ENCODE peak calls at places on chromosomes 6 and 20, in eight cellular contexts. One of them, this sample, is unnamed.
A peak's percentile ranks its signal among the peaks of the same experiment; 100 is the strongest.

GRCh38 chr20:59804347-59804746 is 129.1 kb downstream of the SYCP2 start:
- DNase-seq in PC-9: no peak
- DNase-seq in CD8-positive, alpha-beta T cell: no peak
- DNase-seq in tibial nerve: peak; percentile 2
- DNase-seq in activated B cell treated with CpG ODN at 0.5 μM for 24 hours: no peak
- DNase-seq in heart right ventricle: no peak
- DNase-seq in cardiac fibroblast: no peak
- DNase-seq in GM10248: no peak
- DNase-seq in this sample: no peak

GRCh38 chr6:30568245-30568644 is 3.0 kb upstream of the ABCF1 start:
- DNase-seq in cardiac fibroblast: no peak
- DNase-seq in GM10248: no peak
- DNase-seq in tibial nerve: no peak
- DNase-seq in activated B cell treated with CpG ODN at 0.5 μM for 24 hours: no peak
- DNase-seq in CD8-positive, alpha-beta T cell: no peak
- DNase-seq in heart right ventricle: no peak
- DNase-seq in PC-9: peak; percentile 45
- DNase-seq in this sample: no peak

GRCh38 chr20:50381771-50382593 is 128.2 kb upstream of the PTPN1 start:
- DNase-seq in heart right ventricle: no peak
- DNase-seq in PC-9: no peak
- DNase-seq in cardiac fibroblast: no peak
- DNase-seq in GM10248: peak; percentile 39
- DNase-seq in CD8-positive, alpha-beta T cell: no peak
- DNase-seq in activated B cell treated with CpG ODN at 0.5 μM for 24 hours: no peak
- DNase-seq in tibial nerve: no peak
- DNase-seq in this sample: no peak

GRCh38 chr6:1200706-1201105 is 111.2 kb upstream of the FOXQ1 start:
- DNase-seq in CD8-positive, alpha-beta T cell: no peak
- DNase-seq in heart right ventricle: no peak
- DNase-seq in activated B cell treated with CpG ODN at 0.5 μM for 24 hours: no peak
- DNase-seq in GM10248: no peak
- DNase-seq in tibial nerve: no peak
- DNase-seq in PC-9: no peak
- DNase-seq in cardiac fibroblast: peak; percentile 4
- DNase-seq in this sample: no peak

GRCh38 chr6:165091121-165091785 is 218.2 kb downstream of the C6orf118 start:
- DNase-seq in cardiac fibroblast: no peak
- DNase-seq in activated B cell treated with CpG ODN at 0.5 μM for 24 hours: no peak
- DNase-seq in tibial nerve: no peak
- DNase-seq in PC-9: no peak
- DNase-seq in heart right ventricle: no peak
- DNase-seq in GM10248: no peak
- DNase-seq in CD8-positive, alpha-beta T cell: no peak
- DNase-seq in this sample: no peak

GRCh38 chr6:7998103-7998725 is 66.0 kb downstream of the BLOC1S5 start:
- DNase-seq in GM10248: no peak
- DNase-seq in CD8-positive, alpha-beta T cell: no peak
- DNase-seq in heart right ventricle: no peak
- DNase-seq in tibial nerve: no peak
- DNase-seq in activated B cell treated with CpG ODN at 0.5 μM for 24 hours: no peak
- DNase-seq in PC-9: no peak
- DNase-seq in cardiac fibroblast: peak; percentile 89
- DNase-seq in this sample: no peak

GRCh38 chr20:36170542-36171215 is 16.1 kb downstream of the EPB41L1 start:
- DNase-seq in GM10248: no peak
- DNase-seq in tibial nerve: no peak
- DNase-seq in PC-9: no peak
- DNase-seq in heart right ventricle: no peak
- DNase-seq in activated B cell treated with CpG ODN at 0.5 μM for 24 hours: no peak
- DNase-seq in CD8-positive, alpha-beta T cell: no peak
- DNase-seq in cardiac fibroblast: no peak
- DNase-seq in this sample: no peak

GRCh38 chr20:43942213-43942590 is 27.6 kb downstream of the TOX2 start:
- DNase-seq in activated B cell treated with CpG ODN at 0.5 μM for 24 hours: no peak
- DNase-seq in tibial nerve: no peak
- DNase-seq in CD8-positive, alpha-beta T cell: no peak
- DNase-seq in PC-9: no peak
- DNase-seq in cardiac fibroblast: no peak
- DNase-seq in GM10248: no peak
- DNase-seq in heart right ventricle: no peak
- DNase-seq in this sample: no peak

GRCh38 chr6:21476054-21476552 is 117.4 kb upstream of the SOX4 start:
- DNase-seq in PC-9: no peak
- DNase-seq in tibial nerve: no peak
- DNase-seq in cardiac fibroblast: no peak
- DNase-seq in CD8-positive, alpha-beta T cell: no peak
- DNase-seq in activated B cell treated with CpG ODN at 0.5 μM for 24 hours: no peak
- DNase-seq in heart right ventricle: no peak
- DNase-seq in GM10248: no peak
- DNase-seq in this sample: no peak

GRCh38 chr20:34179636-34180360 is 61.4 kb upstream of the ASIP start:
- DNase-seq in GM10248: no peak
- DNase-seq in heart right ventricle: no peak
- DNase-seq in cardiac fibroblast: no peak
- DNase-seq in PC-9: peak; percentile 86
- DNase-seq in tibial nerve: no peak
- DNase-seq in activated B cell treated with CpG ODN at 0.5 μM for 24 hours: no peak
- DNase-seq in CD8-positive, alpha-beta T cell: no peak
- DNase-seq in this sample: no peak

GRCh38 chr6:155505560-155505959 is 49.9 kb upstream of the NOX3 start:
- DNase-seq in GM10248: no peak
- DNase-seq in tibial nerve: no peak
- DNase-seq in heart right ventricle: no peak
- DNase-seq in cardiac fibroblast: peak; percentile 33
- DNase-seq in PC-9: no peak
- DNase-seq in CD8-positive, alpha-beta T cell: no peak
- DNase-seq in activated B cell treated with CpG ODN at 0.5 μM for 24 hours: no peak
- DNase-seq in this sample: no peak

GRCh38 chr20:48329676-48330644 is 497.8 kb downstream of the PREX1 start:
- DNase-seq in cardiac fibroblast: peak; percentile 26
- DNase-seq in tibial nerve: no peak
- DNase-seq in GM10248: peak; percentile 47
- DNase-seq in activated B cell treated with CpG ODN at 0.5 μM for 24 hours: no peak
- DNase-seq in CD8-positive, alpha-beta T cell: no peak
- DNase-seq in heart right ventricle: no peak
- DNase-seq in PC-9: peak; percentile 43
- DNase-seq in this sample: no peak
- TF ChIP-seq CTCF in cardiac fibroblast: peak; percentile 11
- TF ChIP-seq CTCF in tibial nerve: no peak
- TF ChIP-seq CTCF in GM10248: peak; percentile 60
- TF ChIP-seq CTCF in activated B cell treated with CpG ODN at 0.5 μM for 24 hours: no peak
- TF ChIP-seq CTCF in CD8-positive, alpha-beta T cell: no peak
- TF ChIP-seq CTCF in heart right ventricle: peak; percentile 53
- TF ChIP-seq CTCF in PC-9: peak; percentile 29
- TF ChIP-seq CTCF in this sample: peak; percentile 37

GRCh38 chr20:55472704-55473103 is 532.6 kb downstream of the CBLN4 start:
- DNase-seq in cardiac fibroblast: no peak
- DNase-seq in GM10248: no peak
- DNase-seq in heart right ventricle: no peak
- DNase-seq in tibial nerve: no peak
- DNase-seq in PC-9: no peak
- DNase-seq in CD8-positive, alpha-beta T cell: no peak
- DNase-seq in activated B cell treated with CpG ODN at 0.5 μM for 24 hours: no peak
- DNase-seq in this sample: no peak
- TF ChIP-seq CTCF in cardiac fibroblast: no peak
- TF ChIP-seq CTCF in GM10248: no peak
- TF ChIP-seq CTCF in heart right ventricle: no peak
- TF ChIP-seq CTCF in tibial nerve: no peak
- TF ChIP-seq CTCF in PC-9: no peak
- TF ChIP-seq CTCF in CD8-positive, alpha-beta T cell: no peak
- TF ChIP-seq CTCF in activated B cell treated with CpG ODN at 0.5 μM for 24 hours: no peak
- TF ChIP-seq CTCF in this sample: no peak

DNA sequence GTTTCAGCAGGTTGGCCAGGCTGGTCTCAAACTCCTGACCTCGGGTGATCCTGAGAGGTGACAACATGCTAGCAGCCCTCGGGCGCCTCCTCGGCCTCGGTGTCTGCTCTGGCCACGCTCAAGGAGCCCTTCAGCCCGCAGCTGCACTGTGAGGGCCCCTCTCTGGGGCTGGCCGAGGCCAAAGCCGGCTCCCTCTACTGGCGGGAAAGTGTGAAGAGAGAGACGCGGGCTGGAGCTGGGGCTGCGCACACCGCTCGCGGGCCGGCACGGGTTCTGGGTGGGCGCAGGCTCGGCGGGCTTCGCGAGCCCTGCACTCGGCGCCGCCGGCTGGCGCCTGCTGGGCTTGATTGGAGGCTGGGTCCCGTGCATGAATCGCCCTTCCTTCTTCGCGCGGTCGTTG is 80.8 kb upstream of the RBM24 start:
- DNase-seq in GM10248: no peak
- DNase-seq in cardiac fibroblast: no peak
- DNase-seq in activated B cell treated with CpG ODN at 0.5 μM for 24 hours: no peak
- DNase-seq in CD8-positive, alpha-beta T cell: no peak
- DNase-seq in tibial nerve: no peak
- DNase-seq in PC-9: no peak
- DNase-seq in heart right ventricle: no peak
- DNase-seq in this sample: no peak
- TF ChIP-seq CTCF in GM10248: no peak
- TF ChIP-seq CTCF in cardiac fibroblast: peak; percentile 8
- TF ChIP-seq CTCF in activated B cell treated with CpG ODN at 0.5 μM for 24 hours: no peak
- TF ChIP-seq CTCF in CD8-positive, alpha-beta T cell: no peak
- TF ChIP-seq CTCF in tibial nerve: no peak
- TF ChIP-seq CTCF in PC-9: no peak
- TF ChIP-seq CTCF in heart right ventricle: no peak
- TF ChIP-seq CTCF in this sample: peak; percentile 53

DNA sequence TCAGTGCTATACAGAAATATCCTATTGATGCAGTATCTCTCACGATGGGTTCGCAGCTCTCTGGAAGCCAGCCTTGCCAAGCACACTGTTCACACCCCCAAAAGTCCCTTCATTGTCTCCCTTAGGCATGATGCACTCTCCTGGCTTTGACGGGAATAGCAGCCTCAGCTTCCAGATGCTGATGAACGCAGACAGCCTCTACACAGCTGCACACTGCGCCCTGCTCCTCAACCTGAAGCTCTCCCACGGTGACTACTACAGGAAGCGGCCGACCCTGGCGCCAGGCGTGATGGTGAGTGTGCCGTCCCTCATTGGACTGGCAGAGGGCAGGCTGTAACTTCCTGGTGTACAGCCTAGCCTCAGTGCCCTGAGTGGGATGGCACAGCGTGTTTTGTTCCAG is 60.0 kb upstream of the PBOV1 start:
- DNase-seq in GM10248: no peak
- DNase-seq in tibial nerve: no peak
- DNase-seq in PC-9: no peak
- DNase-seq in activated B cell treated with CpG ODN at 0.5 μM for 24 hours: no peak
- DNase-seq in heart right ventricle: no peak
- DNase-seq in CD8-positive, alpha-beta T cell: no peak
- DNase-seq in cardiac fibroblast: peak; percentile 40
- DNase-seq in this sample: no peak
- TF ChIP-seq CTCF in GM10248: no peak
- TF ChIP-seq CTCF in tibial nerve: no peak
- TF ChIP-seq CTCF in PC-9: peak; percentile 38
- TF ChIP-seq CTCF in activated B cell treated with CpG ODN at 0.5 μM for 24 hours: no peak
- TF ChIP-seq CTCF in heart right ventricle: peak; percentile 58
- TF ChIP-seq CTCF in CD8-positive, alpha-beta T cell: no peak
- TF ChIP-seq CTCF in cardiac fibroblast: peak; percentile 55
- TF ChIP-seq CTCF in this sample: peak; percentile 48

GRCh38 chr6:24780206-24780605 is 5.5 kb downstream of the GMNN start:
- DNase-seq in CD8-positive, alpha-beta T cell: no peak
- DNase-seq in heart right ventricle: no peak
- DNase-seq in tibial nerve: no peak
- DNase-seq in cardiac fibroblast: no peak
- DNase-seq in GM10248: no peak
- DNase-seq in PC-9: no peak
- DNase-seq in activated B cell treated with CpG ODN at 0.5 μM for 24 hours: no peak
- DNase-seq in this sample: no peak

GRCh38 chr6:24778121-24778520 is 3.4 kb downstream of the GMNN start:
- DNase-seq in GM10248: no peak
- DNase-seq in CD8-positive, alpha-beta T cell: no peak
- DNase-seq in heart right ventricle: no peak
- DNase-seq in PC-9: no peak
- DNase-seq in activated B cell treated with CpG ODN at 0.5 μM for 24 hours: no peak
- DNase-seq in cardiac fibroblast: no peak
- DNase-seq in tibial nerve: no peak
- DNase-seq in this sample: no peak

GRCh38 chr6:24777227-24777626 is 2.5 kb downstream of the GMNN start:
- DNase-seq in activated B cell treated with CpG ODN at 0.5 μM for 24 hours: no peak
- DNase-seq in GM10248: no peak
- DNase-seq in cardiac fibroblast: no peak
- DNase-seq in CD8-positive, alpha-beta T cell: no peak
- DNase-seq in tibial nerve: no peak
- DNase-seq in heart right ventricle: no peak
- DNase-seq in PC-9: no peak
- DNase-seq in this sample: no peak

GRCh38 chr6:24778878-24779277 is 4.1 kb downstream of the GMNN start:
- DNase-seq in GM10248: no peak
- DNase-seq in activated B cell treated with CpG ODN at 0.5 μM for 24 hours: no peak
- DNase-seq in heart right ventricle: no peak
- DNase-seq in tibial nerve: no peak
- DNase-seq in CD8-positive, alpha-beta T cell: no peak
- DNase-seq in PC-9: no peak
- DNase-seq in cardiac fibroblast: no peak
- DNase-seq in this sample: no peak

GRCh38 chr6:24779416-24779815 is 4.7 kb downstream of the GMNN start:
- DNase-seq in activated B cell treated with CpG ODN at 0.5 μM for 24 hours: no peak
- DNase-seq in tibial nerve: no peak
- DNase-seq in PC-9: peak; percentile 87
- DNase-seq in cardiac fibroblast: no peak
- DNase-seq in heart right ventricle: no peak
- DNase-seq in GM10248: peak; percentile 28
- DNase-seq in CD8-positive, alpha-beta T cell: no peak
- DNase-seq in this sample: no peak
- TF ChIP-seq CTCF in activated B cell treated with CpG ODN at 0.5 μM for 24 hours: no peak
- TF ChIP-seq CTCF in tibial nerve: no peak
- TF ChIP-seq CTCF in PC-9: no peak
- TF ChIP-seq CTCF in cardiac fibroblast: no peak
- TF ChIP-seq CTCF in heart right ventricle: no peak
- TF ChIP-seq CTCF in GM10248: no peak
- TF ChIP-seq CTCF in CD8-positive, alpha-beta T cell: no peak
- TF ChIP-seq CTCF in this sample: no peak

GRCh38 chr20:6348908-6349307 is 226.1 kb upstream of the FERMT1 start:
- DNase-seq in activated B cell treated with CpG ODN at 0.5 μM for 24 hours: no peak
- DNase-seq in GM10248: no peak
- DNase-seq in heart right ventricle: no peak
- DNase-seq in CD8-positive, alpha-beta T cell: no peak
- DNase-seq in tibial nerve: no peak
- DNase-seq in PC-9: no peak
- DNase-seq in cardiac fibroblast: no peak
- DNase-seq in this sample: no peak
- TF ChIP-seq CTCF in activated B cell treated with CpG ODN at 0.5 μM for 24 hours: no peak
- TF ChIP-seq CTCF in GM10248: no peak
- TF ChIP-seq CTCF in heart right ventricle: no peak
- TF ChIP-seq CTCF in CD8-positive, alpha-beta T cell: no peak
- TF ChIP-seq CTCF in tibial nerve: no peak
- TF ChIP-seq CTCF in PC-9: no peak
- TF ChIP-seq CTCF in cardiac fibroblast: no peak
- TF ChIP-seq CTCF in this sample: no peak

GRCh38 chr6:69729870-69730449 is 66.8 kb downstream of the LMBRD1 start:
- DNase-seq in cardiac fibroblast: peak; percentile 23
- DNase-seq in activated B cell treated with CpG ODN at 0.5 μM for 24 hours: no peak
- DNase-seq in GM10248: no peak
- DNase-seq in tibial nerve: no peak
- DNase-seq in CD8-positive, alpha-beta T cell: no peak
- DNase-seq in PC-9: no peak
- DNase-seq in heart right ventricle: no peak
- DNase-seq in this sample: no peak
- TF ChIP-seq CTCF in cardiac fibroblast: no peak
- TF ChIP-seq CTCF in activated B cell treated with CpG ODN at 0.5 μM for 24 hours: no peak
- TF ChIP-seq CTCF in GM10248: no peak
- TF ChIP-seq CTCF in tibial nerve: peak; percentile 28
- TF ChIP-seq CTCF in CD8-positive, alpha-beta T cell: peak; percentile 58
- TF ChIP-seq CTCF in PC-9: peak; percentile 61
- TF ChIP-seq CTCF in heart right ventricle: peak; percentile 57
- TF ChIP-seq CTCF in this sample: peak; percentile 58

This sample was measured in progenitor cell of endocrine pancreas.